ENCODE peak calls at places on chromosome 22, in ten cellular contexts. O is HCT116, Q is fibroblast of lung, S is GM23248, U is mesenchymal stem cell, L is trophoblast cell, Y is mammary epithelial cell, K is SK-N-SH, T is neuronal stem cell, C is neural progenitor cell. F is an unnamed sample.

GRCh38 chr22:27879923-27880322 is 39.1 kb downstream of the PITPNB start:
- DNase-seq in Y (peak; percentile 30), S (peak; percentile 76), T (no peak), O (peak; percentile 13), U (peak; percentile 69), K (peak; percentile 55), L (no peak), C (peak; percentile 69), Q (peak; percentile 49), F (peak; percentile 73)

GRCh38 chr22:49825436-49825835 is 2.2 kb downstream of the BRD1 start:
- DNase-seq in C (no peak), Y (peak; percentile 35), O (no peak), T (no peak), S (peak; percentile 83), U (peak; percentile 57), Q (peak; percentile 44), L (peak; percentile 81), K (no peak), F (peak; percentile 41)

GRCh38 chr22:45933503-45934167 is 43.3 kb downstream of the WNT7B start:
- DNase-seq in O (no peak), K (no peak), Q (no peak), S (no peak), Y (no peak), L (no peak), T (no peak), U (no peak), C (no peak), F (no peak)

GRCh38 chr22:49815641-49816071 is 12.0 kb downstream of the BRD1 start:
- DNase-seq in Y (peak; percentile 11), K (no peak), T (no peak), Q (peak; percentile 58), S (no peak), U (no peak), L (no peak), C (no peak), O (no peak), F (no peak)

GRCh38 chr22:40679249-40679963 is at the start of gene MCHR1:
- DNase-seq in Y (no peak), C (peak; percentile 46), S (peak; percentile 56), O (no peak), Q (peak; percentile 35), U (no peak), T (no peak), L (no peak), K (peak; percentile 56), F (no peak)

GRCh38 chr22:17214416-17215043 is 4.7 kb downstream of the ADA2 start:
- DNase-seq in O (no peak), S (no peak), C (no peak), L (no peak), Q (no peak), Y (no peak), T (no peak), K (no peak), U (no peak), F (no peak)

GRCh38 chr22:37193629-37194191 is 5.7 kb upstream of the C1QTNF6 start:
- DNase-seq in T (no peak), C (no peak), Y (peak; percentile 52), S (no peak), Q (peak; percentile 22), U (peak; percentile 71), L (no peak), K (no peak), O (no peak), F (no peak)

GRCh38 chr22:41828516-41828915 is 4.4 kb upstream of the SREBF2 start:
- DNase-seq in Q (no peak), C (no peak), O (no peak), Y (no peak), U (no peak), K (no peak), L (no peak), T (no peak), S (no peak), F (no peak)

GRCh38 chr22:46734830-46735453 is 3.1 kb downstream of the CERK start:
- DNase-seq in T (no peak), Q (no peak), Y (no peak), O (no peak), U (peak; percentile 4), S (no peak), K (no peak), C (no peak), L (no peak), F (no peak)

GRCh38 chr22:42286205-42286604 is 15.8 kb upstream of the TCF20 start:
- DNase-seq in K (no peak), T (no peak), O (no peak), C (no peak), Q (no peak), U (no peak), Y (no peak), S (no peak), L (no peak), F (no peak)

GRCh38 chr22:41480397-41480735 is 11.4 kb downstream of the ACO2 start:
- DNase-seq in T (no peak), U (no peak), L (no peak), Q (peak; percentile 83), Y (no peak), S (peak; percentile 77), K (no peak), C (no peak), O (no peak), F (peak; percentile 80)

GRCh38 chr22:41482319-41482935 is 13.5 kb downstream of the ACO2 start:
- DNase-seq in L (no peak), Y (no peak), S (peak; percentile 40), C (no peak), K (no peak), Q (peak; percentile 62), T (no peak), U (peak; percentile 28), O (no peak), F (peak; percentile 42)

GRCh38 chr22:37310075-37310606 is 27.8 kb downstream of the CYTH4 start:
- DNase-seq in L (no peak), S (peak; percentile 25), C (no peak), O (no peak), K (no peak), T (no peak), Q (no peak), U (no peak), Y (peak; percentile 58), F (no peak)

GRCh38 chr22:47965066-47965465 is 1202.6 kb downstream of the TBC1D22A start:
- DNase-seq in T (no peak), C (no peak), L (no peak), U (no peak), S (no peak), Q (no peak), O (no peak), K (no peak), Y (no peak), F (no peak)

GRCh38 chr22:33803371-33803770 is 116.9 kb downstream of the LARGE1 start:
- DNase-seq in U (peak; percentile 92), Q (peak; percentile 90), C (no peak), S (peak; percentile 98), K (no peak), O (no peak), T (no peak), Y (peak; percentile 75), L (no peak), F (peak; percentile 89)

GRCh38 chr22:47215851-47216250 is 453.4 kb downstream of the TBC1D22A start:
- DNase-seq in U (no peak), O (no peak), C (no peak), Q (no peak), S (no peak), K (no peak), T (no peak), Y (no peak), L (no peak), F (no peak)

GRCh38 chr22:21791635-21792625 is 56.3 kb upstream of the YPEL1 start:
- DNase-seq in C (no peak), U (no peak), S (peak; percentile 51), K (no peak), O (no peak), Y (peak; percentile 53), T (no peak), Q (peak; percentile 71), L (no peak), F (no peak)

DNA sequence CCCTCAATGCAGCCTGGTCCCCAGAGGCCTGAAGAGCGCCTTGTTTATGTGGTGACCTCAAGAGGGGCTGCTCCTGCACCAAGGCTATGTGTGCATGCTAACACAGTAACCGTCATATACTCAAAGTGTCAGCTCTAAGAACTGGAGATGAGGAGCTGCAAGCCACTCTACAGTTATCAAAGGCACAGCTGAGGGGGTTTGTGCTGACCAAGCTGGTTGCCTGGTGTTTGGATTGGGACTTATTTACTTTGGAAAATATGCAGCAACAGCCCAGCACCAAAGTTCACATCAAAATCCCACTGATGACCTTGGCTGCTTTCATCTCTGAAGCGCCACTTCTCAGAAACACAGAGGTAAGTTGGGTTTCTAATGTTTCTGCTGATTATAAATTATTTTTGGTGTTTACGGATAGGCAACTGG is at the start of gene SERPIND1:
- DNase-seq in O (no peak), T (no peak), Q (no peak), S (no peak), L (no peak), Y (no peak), C (no peak), U (no peak), K (no peak), F (no peak)
- H3K9ac ChIP-seq in O (no peak within 1 kb of the TSS), T (no peak within 1 kb of the TSS), Q (no peak within 1 kb of the TSS), S (no peak within 1 kb of the TSS), L (no peak within 1 kb of the TSS), Y (no peak within 1 kb of the TSS), C (no peak within 1 kb of the TSS), U (no peak within 1 kb of the TSS), K (no peak within 1 kb of the TSS), F (no peak within 1 kb of the TSS)

GRCh38 chr22:23071163-23072034 is 1.1 kb downstream of the GNAZ start:
- DNase-seq in T (no peak), Q (no peak), C (no peak), O (no peak), K (peak; percentile 48), L (no peak), Y (no peak), S (no peak), U (no peak), F (peak; percentile 12)
- H3K9ac ChIP-seq in T (peak overlapping the region; percentile 83), Q (no peak overlapping the region), C (peak overlapping the region; percentile 7), O (peak overlapping the region; percentile 66), K (peak overlapping the region; percentile 67), L (no peak overlapping the region), Y (no peak overlapping the region), S (no peak overlapping the region), U (no peak overlapping the region), F (no peak overlapping the region)

DNA sequence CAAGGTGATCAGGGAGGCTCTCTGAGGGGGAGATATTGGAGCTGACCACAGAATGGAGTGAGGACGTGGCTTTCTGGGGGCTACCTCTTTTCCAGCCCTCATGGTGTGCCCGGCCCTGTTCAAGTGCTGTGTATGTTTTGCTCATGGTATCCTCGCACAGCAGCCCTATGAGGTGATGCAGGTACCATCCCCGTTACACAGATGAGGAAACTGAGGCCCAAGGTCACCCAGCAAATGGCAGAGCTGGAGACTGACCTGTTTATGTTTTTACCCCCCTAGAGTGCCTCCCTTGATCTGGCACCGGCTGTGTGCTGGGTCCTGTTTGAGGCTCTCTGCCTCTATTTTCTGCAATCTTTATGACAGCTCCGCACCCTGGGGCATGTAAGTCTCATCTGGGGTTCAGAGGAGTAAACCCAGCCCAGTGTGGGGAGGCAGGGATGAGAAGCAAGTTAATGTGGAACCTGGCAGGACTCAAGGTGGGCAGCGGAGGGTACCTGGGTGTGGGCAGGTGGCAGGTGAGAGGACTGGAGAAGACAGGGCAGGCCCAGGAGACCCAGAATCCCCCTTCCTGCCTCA is 20.8 kb downstream of the SGSM1 start:
- DNase-seq in Y (no peak), K (no peak), U (no peak), L (no peak), O (no peak), S (no peak), T (no peak), Q (no peak), C (no peak), F (no peak)
- H3K9ac ChIP-seq in Y (no peak overlapping the region), K (no peak overlapping the region), U (no peak overlapping the region), L (no peak overlapping the region), O (no peak overlapping the region), S (no peak overlapping the region), T (no peak overlapping the region), Q (no peak overlapping the region), C (no peak overlapping the region), F (no peak overlapping the region)

GRCh38 chr22:32538516-32538915 is 63.9 kb downstream of the FBXO7 start:
- DNase-seq in Y (no peak), L (no peak), U (no peak), Q (no peak), O (no peak), K (no peak), S (no peak), C (no peak), T (no peak), F (no peak)
- H3K9ac ChIP-seq in Y (no peak overlapping the region), L (no peak overlapping the region), U (no peak overlapping the region), Q (no peak overlapping the region), O (no peak overlapping the region), K (no peak overlapping the region), S (no peak overlapping the region), C (no peak overlapping the region), T (no peak overlapping the region), F (no peak overlapping the region)

F was measured in adipocyte.